ENCODE peak calls at places on chromosomes 2 and 18, in eight cellular contexts. D is MM.1S; N is astrocyte; J is cardiac fibroblast; U is choroid plexus epithelial cell; S is activated CD8-positive, alpha-beta T cell treated with anti-CD3 and anti-CD28 coated beads for 36 hours; R is esophagus squamous epithelium; O is WTC11. T is an unnamed sample.

GRCh38 chr2:216109962-216110614 is 940 bp downstream of the XRCC5 start:
- DNase-seq in R (no peak), D (peak), J (peak), S (no peak), U (peak), N (peak), O (no peak), T (no peak)

GRCh38 chr2:161412346-161412745 is 3.8 kb upstream of the TBR1 start:
- DNase-seq in U (peak), R (no peak), S (no peak), J (no peak), O (no peak), N (peak), D (peak), T (no peak)

GRCh38 chr2:147097747-147098146 is 747.1 kb upstream of the ACVR2A start:
- DNase-seq in N (no peak), J (no peak), R (no peak), S (no peak), D (no peak), U (no peak), O (no peak), T (no peak)

GRCh38 chr2:149329068-149329467 is 1.3 kb upstream of the LYPD6 start:
- DNase-seq in N (no peak), O (peak), S (no peak), U (no peak), J (no peak), R (no peak), D (no peak), T (no peak)

GRCh38 chr2:101829429-101829828 is 131.9 kb downstream of the MAP4K4 start:
- DNase-seq in U (peak), N (peak), S (no peak), J (no peak), R (no peak), O (no peak), D (peak), T (no peak)

GRCh38 chr2:28445448-28446258 is 50.2 kb upstream of the PLB1 start:
- DNase-seq in D (no peak), J (peak), R (no peak), O (no peak), S (peak), U (peak), N (peak), T (no peak)

GRCh38 chr2:202841090-202841867 is 30.3 kb downstream of the ICA1L start:
- DNase-seq in O (no peak), R (no peak), U (peak), N (no peak), J (no peak), D (no peak), S (no peak), T (no peak)

GRCh38 chr18:35949903-35950627 is 22.4 kb upstream of the RMP24 start:
- DNase-seq in D (peak), J (peak), N (peak), S (peak), O (peak), U (peak), R (no peak), T (peak)

GRCh38 chr2:120385355-120386127 is 39.6 kb downstream of the INHBB start:
- DNase-seq in S (no peak), J (no peak), N (no peak), O (peak), R (no peak), U (no peak), D (no peak), T (no peak)

GRCh38 chr2:210157546-210157945 is 13.7 kb downstream of the KANSL1L start:
- DNase-seq in U (no peak), J (no peak), R (no peak), N (no peak), O (no peak), S (no peak), D (no peak), T (no peak)

GRCh38 chr2:39837856-39838453 is 58.9 kb upstream of the THUMPD2 start:
- DNase-seq in N (peak), J (peak), R (no peak), S (peak), D (peak), U (peak), O (peak), T (no peak)
- TF ChIP-seq CTCF in N (peak), J (peak), R (peak), S (peak), D (peak), U (peak), O (peak), T (peak)

GRCh38 chr2:76667764-76668163 is 854.4 kb downstream of the LRRTM4 start:
- DNase-seq in N (no peak), D (no peak), J (no peak), U (no peak), O (no peak), S (no peak), R (no peak), T (no peak)
- TF ChIP-seq CTCF in N (no peak), D (no peak), J (no peak), U (no peak), O (no peak), S (no peak), R (no peak), T (no peak)

DNA sequence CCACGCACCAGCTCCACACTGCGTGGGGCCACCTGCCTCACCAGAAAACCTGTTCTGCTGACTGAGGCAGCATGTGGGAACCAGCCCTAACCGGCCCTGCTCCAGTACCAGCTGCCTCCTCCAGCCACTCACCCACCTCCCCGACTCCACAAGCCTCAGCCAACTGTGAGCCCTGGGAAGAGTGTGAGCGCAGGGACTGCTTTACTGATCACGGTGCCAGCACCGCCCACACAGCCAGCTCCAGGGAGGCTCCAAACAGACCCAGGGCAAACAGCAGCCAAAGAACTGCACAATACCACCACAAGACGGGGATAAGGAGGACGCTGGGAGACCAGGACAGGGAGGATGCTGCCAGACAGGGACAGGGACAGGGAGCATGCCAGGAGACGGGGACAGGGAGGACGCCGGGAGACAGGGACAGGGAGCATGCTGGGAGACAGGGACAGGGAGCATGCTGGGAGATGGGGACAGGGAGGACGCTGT is 28.4 kb downstream of the EIPR1 start:
- DNase-seq in N (peak), O (no peak), U (peak), D (no peak), J (no peak), R (no peak), S (no peak), T (no peak)
- TF ChIP-seq CTCF in N (no peak), O (no peak), U (no peak), D (no peak), J (no peak), R (no peak), S (no peak), T (no peak)

GRCh38 chr18:9855686-9856085 is 30.1 kb upstream of the TXNDC2 start:
- DNase-seq in J (no peak), O (no peak), D (no peak), N (peak), U (no peak), R (no peak), S (no peak), T (no peak)
- TF ChIP-seq CTCF in J (no peak), O (no peak), D (no peak), N (no peak), U (no peak), R (no peak), S (no peak), T (no peak)

GRCh38 chr2:53740170-53740569 is 27.4 kb upstream of the CHAC2 start:
- DNase-seq in U (peak), S (no peak), O (no peak), N (peak), J (peak), R (no peak), D (no peak), T (no peak)
- TF ChIP-seq CTCF in U (peak), S (peak), O (no peak), N (peak), J (peak), R (peak), D (peak), T (peak)

DNA sequence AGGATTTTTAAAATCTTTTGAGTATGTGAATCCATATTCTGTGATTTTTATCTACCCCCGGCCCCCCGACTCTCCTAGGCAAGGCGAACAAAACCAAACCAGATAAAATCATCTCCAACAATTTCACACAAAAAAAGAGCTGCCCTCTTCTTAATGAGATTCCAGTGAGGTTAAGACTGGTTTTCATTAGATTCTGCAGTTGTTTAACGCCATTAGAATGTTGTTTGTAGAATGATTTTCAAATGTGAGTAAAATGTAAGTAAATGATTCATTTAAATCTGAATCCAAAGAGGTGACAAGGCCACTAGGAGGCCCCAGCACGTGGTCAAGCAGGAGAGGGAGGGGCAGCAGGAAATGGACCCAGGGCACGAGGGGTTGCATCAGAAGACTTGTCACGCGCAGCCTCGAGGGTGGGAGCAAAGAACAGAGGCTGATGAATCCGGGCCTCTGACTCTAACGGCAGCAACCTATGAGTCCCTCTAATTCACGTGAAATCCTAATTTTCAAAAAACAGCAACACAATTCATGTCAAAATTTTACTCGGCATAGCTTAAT is 24.3 kb upstream of the KLHL29 start:
- DNase-seq in U (no peak), J (no peak), D (no peak), O (peak), R (no peak), N (no peak), S (no peak), T (no peak)
- TF ChIP-seq CTCF in U (no peak), J (no peak), D (no peak), O (no peak), R (no peak), N (no peak), S (no peak), T (no peak)

GRCh38 chr2:128260239-128261138 is 58.2 kb downstream of the HS6ST1 start:
- DNase-seq in D (no peak), N (peak), O (peak), R (no peak), J (peak), S (no peak), U (peak), T (peak)
- TF ChIP-seq CTCF in D (no peak), N (no peak), O (no peak), R (no peak), J (peak), S (no peak), U (peak), T (no peak)

DNA sequence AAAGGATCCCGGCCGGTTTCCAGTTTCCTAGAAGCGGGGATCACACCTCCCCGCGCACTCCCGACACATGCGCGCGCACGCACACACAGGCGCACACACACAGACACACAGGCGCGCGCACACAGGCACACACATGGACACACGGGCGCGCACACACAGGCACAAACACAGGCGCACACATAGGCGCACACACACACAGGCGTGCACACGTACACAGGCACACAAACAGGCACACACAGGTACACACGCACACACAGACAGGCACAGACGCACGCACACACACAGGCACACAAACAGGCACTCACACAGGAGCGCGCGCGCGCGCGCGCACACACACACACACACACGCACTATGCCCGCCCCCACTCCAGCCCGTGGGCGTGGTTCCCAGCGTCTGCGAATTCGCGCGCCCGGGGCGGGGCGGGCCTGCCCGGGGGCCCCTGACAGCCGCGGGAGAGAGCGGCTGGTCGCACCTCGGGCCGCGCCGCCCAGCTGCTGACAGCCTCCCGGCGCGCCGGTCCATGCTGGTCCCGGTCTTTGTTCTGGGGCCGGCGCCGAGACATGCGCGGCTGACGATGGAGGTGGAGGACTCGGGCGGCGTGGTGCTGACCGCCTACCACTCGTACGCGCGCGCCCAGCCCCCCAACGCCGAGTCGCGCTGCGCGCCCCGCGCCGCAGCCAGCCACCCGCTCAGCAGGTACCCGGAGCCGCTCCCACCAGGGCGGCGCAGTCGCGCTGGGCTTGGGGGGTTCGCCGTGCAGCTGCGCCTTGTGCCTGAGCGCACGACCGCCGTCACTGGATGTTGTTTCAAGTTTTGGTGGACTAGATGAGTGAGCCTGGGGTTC is at the start of gene ARHGAP28:
- DNase-seq in U (peak), N (peak), R (peak), S (peak), J (peak), O (peak), D (peak), T (peak)
- TF ChIP-seq CTCF in U (no peak), N (no peak), R (peak), S (no peak), J (no peak), O (no peak), D (peak), T (peak)

T was measured in type B pancreatic cell.